ENCODE peak calls at places on chromosomes 6 and 20, in eight cellular contexts. S is amygdala; P is stimulated activated CD8-positive, alpha-beta memory T cell treated with anti-CD3 and anti-CD28 coated beads, Interleukin-7, amount 100 ng/mL, for 1 hour; Y is smooth muscle cell of the brain vasculature; N is ELR; H is endodermal cell; V is left lung; E is T-helper 2 cell. M is an unnamed sample.

GRCh38 chr6:106751501-106752252 is 122.3 kb downstream of the QRSL1 start:
- DNase-seq in S (no peak), P (no peak), Y (no peak), N (peak; percentile 86), H (no peak), V (no peak), E (no peak), M (no peak)

GRCh38 chr6:45675634-45676033 is 297.9 kb upstream of the SUPT3H start:
- DNase-seq in S (no peak), P (no peak), Y (no peak), N (no peak), H (peak; percentile 45), V (no peak), E (no peak), M (no peak)

GRCh38 chr20:16020971-16021370 is 552.3 kb downstream of the KIF16B start:
- DNase-seq in S (no peak), P (no peak), Y (no peak), N (peak; percentile 77), H (no peak), V (no peak), E (no peak), M (no peak)

GRCh38 chr20:49593441-49594142 is 25.7 kb upstream of the PTGIS start:
- DNase-seq in S (no peak), P (no peak), Y (no peak), N (peak; percentile 42), H (no peak), V (no peak), E (peak; percentile 66), M (no peak)

GRCh38 chr20:4406627-4407026 is 315.1 kb upstream of the PRND start:
- DNase-seq in S (no peak), P (no peak), Y (no peak), N (peak; percentile 88), H (no peak), V (no peak), E (no peak), M (no peak)

GRCh38 chr6:14638932-14639875 is 521.6 kb downstream of the CD83 start:
- DNase-seq in S (no peak), P (no peak), Y (no peak), N (peak; percentile 30), H (peak; percentile 72), V (no peak), E (no peak), M (no peak)

GRCh38 chr6:169385237-169385880 is 131.7 kb upstream of the THBS2 start:
- DNase-seq in S (no peak), P (no peak), Y (no peak), N (no peak), H (no peak), V (no peak), E (no peak), M (no peak)

GRCh38 chr20:19975436-19975799 is 41.7 kb upstream of the NAA20 start:
- DNase-seq in S (no peak), P (no peak), Y (no peak), N (peak; percentile 67), H (no peak), V (peak; percentile 74), E (no peak), M (no peak)

GRCh38 chr6:132142768-132143167 is 191.6 kb upstream of the CCN2 start:
- DNase-seq in S (no peak), P (no peak), Y (no peak), N (no peak), H (no peak), V (no peak), E (no peak), M (no peak)

GRCh38 chr6:118784641-118785164 is 109.2 kb upstream of the ASF1A start:
- DNase-seq in S (peak; percentile 12), P (no peak), Y (no peak), N (no peak), H (no peak), V (peak; percentile 71), E (no peak), M (no peak)

GRCh38 chr6:108699290-108700041 is 138.7 kb downstream of the FOXO3 start:
- DNase-seq in S (no peak), P (no peak), Y (no peak), N (no peak), H (no peak), V (no peak), E (no peak), M (no peak)

M was measured in LNCaP clone FGC.